ENCODE peak calls at places on chromosomes 5 and 9, in ten cellular contexts. O, J, D, L, R, Y, B, F, E and H are unnamed samples.

GRCh38 chr9:83132768-83133167 is 69.8 kb upstream of the RASEF start:
- DNase-seq in F (no peak), Y (no peak), L (peak), B (no peak), R (no peak), J (no peak), O (peak), E (no peak), D (no peak), H (no peak)

GRCh38 chr5:35902032-35902681 is 36.3 kb downstream of the CAPSL start:
- DNase-seq in J (no peak), B (no peak), E (peak), F (no peak), R (peak), O (peak), D (no peak), Y (no peak), L (no peak), H (peak)

GRCh38 chr5:130652178-130652577 is 512.9 kb downstream of the HINT1 start:
- DNase-seq in E (no peak), J (no peak), L (no peak), F (no peak), Y (no peak), O (peak), R (no peak), D (no peak), B (no peak), H (peak)

GRCh38 chr9:92724528-92725265 is 39.9 kb downstream of the BICD2 start:
- DNase-seq in R (no peak), J (no peak), Y (no peak), B (peak), O (no peak), L (no peak), E (peak), F (peak), D (no peak), H (no peak)

GRCh38 chr5:136006767-136007251 is 22.0 kb upstream of the TGFBI start:
- DNase-seq in B (no peak), L (no peak), O (peak), J (peak), Y (no peak), E (no peak), F (no peak), R (no peak), D (no peak), H (no peak)

GRCh38 chr9:137745541-137745991 is 126.8 kb downstream of the EHMT1 start:
- DNase-seq in R (peak), Y (no peak), E (peak), L (no peak), O (peak), J (no peak), D (no peak), F (no peak), B (no peak), H (no peak)

GRCh38 chr5:68547621-68548020 is 332.1 kb downstream of the PIK3R1 start:
- DNase-seq in D (no peak), L (no peak), O (no peak), E (no peak), B (no peak), Y (no peak), F (no peak), R (no peak), J (no peak), H (no peak)

GRCh38 chr9:102253099-102253498 is 514.7 kb upstream of the GRIN3A start:
- DNase-seq in R (no peak), J (no peak), Y (no peak), F (no peak), E (no peak), O (no peak), D (no peak), B (no peak), L (no peak), H (no peak)

GRCh38 chr9:131382850-131383729 is 10.8 kb upstream of the PRRC2B start:
- DNase-seq in R (peak), Y (no peak), F (peak), B (peak), D (no peak), J (peak), E (no peak), O (peak), L (peak), H (peak)

GRCh38 chr5:95043234-95043633 is 241.7 kb downstream of the MCTP1 start:
- DNase-seq in L (no peak), J (no peak), B (no peak), F (no peak), R (no peak), Y (no peak), O (no peak), D (no peak), E (no peak), H (no peak)

GRCh38 chr9:36566813-36567217 is 5.9 kb upstream of the MELK start:
- DNase-seq in F (peak), B (no peak), E (no peak), D (no peak), Y (peak), L (no peak), R (no peak), J (no peak), O (no peak), H (no peak)

GRCh38 chr5:113824307-113824706 is 310.8 kb downstream of the YTHDC2 start:
- DNase-seq in E (no peak), O (no peak), R (no peak), Y (no peak), B (no peak), F (no peak), D (no peak), L (no peak), J (no peak), H (no peak)

GRCh38 chr5:113232246-113232645 is 202.5 kb downstream of the TSSK1B start:
- DNase-seq in B (no peak), R (no peak), D (no peak), O (peak), E (no peak), J (no peak), L (no peak), Y (no peak), F (no peak), H (no peak)

GRCh38 chr5:20114536-20114935 is 126.5 kb upstream of the CDH18 start:
- DNase-seq in F (no peak), O (no peak), B (no peak), R (no peak), L (no peak), J (no peak), D (no peak), E (no peak), Y (no peak), H (no peak)

GRCh38 chr9:136584401-136585328 is 38.8 kb upstream of the NOTCH1 start:
- DNase-seq in J (no peak), R (peak), Y (no peak), F (no peak), D (no peak), B (no peak), L (no peak), O (no peak), E (no peak), H (no peak)

GRCh38 chr9:14692918-14693861 is at the start of gene ZDHHC21:
- DNase-seq in D (peak), O (no peak), L (peak), E (peak), J (no peak), R (peak), F (peak), B (peak), Y (peak), H (peak)

GRCh38 chr5:52844885-52845284 is 57.2 kb downstream of the ITGA1 start:
- DNase-seq in Y (no peak), D (no peak), B (no peak), E (no peak), R (peak), L (no peak), F (no peak), J (no peak), O (no peak), H (peak)

GRCh38 chr5:44919560-44919959 is 110.8 kb downstream of the MRPS30 start:
- DNase-seq in R (no peak), E (no peak), F (no peak), J (no peak), D (no peak), L (no peak), O (no peak), B (no peak), Y (no peak), H (no peak)

GRCh38 chr5:1883925-1884637 is 1.4 kb upstream of the IRX4 start:
- DNase-seq in R (no peak), Y (no peak), B (no peak), D (no peak), E (no peak), O (peak), F (no peak), J (no peak), L (peak), H (no peak)

GRCh38 chr5:173890195-173890951 is 2.2 kb downstream of the CPEB4 start:
- DNase-seq in E (no peak), R (peak), J (no peak), D (no peak), Y (peak), O (peak), B (no peak), F (no peak), L (no peak), H (peak)

GRCh38 chr9:127568971-127569818 is 42.9 kb upstream of the STXBP1 start:
- DNase-seq in J (no peak), O (peak), B (peak), F (peak), R (peak), D (peak), L (peak), Y (peak), E (peak), H (peak)

GRCh38 chr9:37454238-37454637 is 11.0 kb downstream of the ZBTB5 start:
- DNase-seq in D (no peak), Y (no peak), L (no peak), F (no peak), E (no peak), B (no peak), J (no peak), R (no peak), O (peak), H (no peak)

GRCh38 chr5:119368238-119368630 is 12.4 kb downstream of the TNFAIP8 start:
- DNase-seq in R (no peak), E (peak), O (no peak), L (no peak), F (no peak), D (no peak), Y (no peak), J (no peak), B (no peak), H (no peak)

GRCh38 chr5:124040799-124041198 is 528.8 kb downstream of the CSNK1G3 start:
- DNase-seq in J (no peak), O (no peak), D (no peak), E (no peak), Y (no peak), L (no peak), B (no peak), F (no peak), R (no peak), H (peak)

GRCh38 chr5:134022333-134022732 is 17.6 kb upstream of the VDAC1 start:
- DNase-seq in J (no peak), Y (no peak), O (no peak), B (no peak), L (no peak), E (no peak), D (no peak), R (no peak), F (no peak), H (no peak)

GRCh38 chr5:113264061-113264460 is 170.7 kb downstream of the TSSK1B start:
- DNase-seq in B (no peak), D (no peak), E (no peak), O (peak), L (no peak), Y (no peak), J (no peak), F (no peak), R (peak), H (no peak)